ENCODE peak calls at places on chromosome 16, in eight cellular contexts. L is neural progenitor cell, M is WERI-Rb-1, U is coronary artery, F is GM23248, H is HL-60, Y is cardiac fibroblast, G is adipocyte. K is an unnamed sample.

GRCh38 chr16:1960665-1961630 is 1.6 kb downstream of the NDUFB10 start:
- DNase-seq in F (peak), G (peak), L (peak), M (peak), Y (no peak), H (no peak), U (no peak), K (no peak)

GRCh38 chr16:50183316-50183715 is 30.2 kb downstream of the TENT4B start:
- DNase-seq in L (no peak), H (no peak), M (no peak), F (peak), U (no peak), Y (peak), G (peak), K (no peak)

GRCh38 chr16:54927125-54928015 is 3.3 kb upstream of the IRX5 start:
- DNase-seq in Y (no peak), H (no peak), G (peak), F (no peak), L (no peak), M (no peak), U (no peak), K (no peak)

GRCh38 chr16:51408357-51408756 is 257.3 kb upstream of the SALL1 start:
- DNase-seq in G (peak), H (no peak), U (no peak), M (no peak), L (no peak), F (peak), Y (no peak), K (no peak)

GRCh38 chr16:75421820-75422126 is 11.5 kb downstream of the CFDP1 start:
- DNase-seq in L (no peak), H (no peak), G (no peak), Y (no peak), M (no peak), U (no peak), F (no peak), K (no peak)

GRCh38 chr16:87587636-87588035 is 14.7 kb upstream of the JPH3 start:
- DNase-seq in M (no peak), H (no peak), G (no peak), F (no peak), U (no peak), L (no peak), Y (no peak), K (no peak)

GRCh38 chr16:23072084-23072599 is 77.1 kb downstream of the USP31 start:
- DNase-seq in G (no peak), U (no peak), M (no peak), F (peak), L (no peak), H (no peak), Y (peak), K (peak)

GRCh38 chr16:1188781-1189189 is 35.9 kb downstream of the CACNA1H start:
- DNase-seq in H (peak), U (no peak), Y (peak), G (peak), M (no peak), L (peak), F (peak), K (no peak)

GRCh38 chr16:12674096-12674495 is 129.6 kb downstream of the CPPED1 start:
- DNase-seq in L (no peak), F (peak), Y (peak), M (no peak), H (no peak), U (no peak), G (peak), K (no peak)

GRCh38 chr16:30356401-30357084 is 1.4 kb upstream of the CD2BP2 start:
- DNase-seq in L (no peak), Y (no peak), F (peak), H (no peak), U (no peak), G (no peak), M (no peak), K (no peak)

GRCh38 chr16:649646-650045 is 481 bp downstream of the WDR90 start:
- DNase-seq in L (no peak), Y (no peak), H (no peak), F (peak), G (peak), U (no peak), M (no peak), K (no peak)

GRCh38 chr16:89598199-89598598 is 15.2 kb upstream of the DPEP1 start:
- DNase-seq in F (peak), M (peak), G (peak), H (no peak), Y (no peak), L (no peak), U (no peak), K (no peak)

GRCh38 chr16:14416184-14416583 is 213.9 kb downstream of the PARN start:
- DNase-seq in Y (no peak), H (no peak), G (no peak), L (no peak), M (no peak), F (no peak), U (no peak), K (no peak)

GRCh38 chr16:67015317-67015731 is 13.6 kb upstream of the CBFB start:
- DNase-seq in U (peak), M (peak), F (no peak), L (no peak), G (no peak), H (no peak), Y (no peak), K (no peak)

GRCh38 chr16:69443809-69444611 is 19.6 kb downstream of the CYB5B start:
- DNase-seq in Y (peak), H (no peak), M (no peak), L (no peak), U (no peak), F (peak), G (peak), K (no peak)
- H3K4me3 ChIP-seq in Y (no peak), H (no peak), M (no peak), L (no peak), U (peak), F (peak), G (peak), K (no peak)

DNA sequence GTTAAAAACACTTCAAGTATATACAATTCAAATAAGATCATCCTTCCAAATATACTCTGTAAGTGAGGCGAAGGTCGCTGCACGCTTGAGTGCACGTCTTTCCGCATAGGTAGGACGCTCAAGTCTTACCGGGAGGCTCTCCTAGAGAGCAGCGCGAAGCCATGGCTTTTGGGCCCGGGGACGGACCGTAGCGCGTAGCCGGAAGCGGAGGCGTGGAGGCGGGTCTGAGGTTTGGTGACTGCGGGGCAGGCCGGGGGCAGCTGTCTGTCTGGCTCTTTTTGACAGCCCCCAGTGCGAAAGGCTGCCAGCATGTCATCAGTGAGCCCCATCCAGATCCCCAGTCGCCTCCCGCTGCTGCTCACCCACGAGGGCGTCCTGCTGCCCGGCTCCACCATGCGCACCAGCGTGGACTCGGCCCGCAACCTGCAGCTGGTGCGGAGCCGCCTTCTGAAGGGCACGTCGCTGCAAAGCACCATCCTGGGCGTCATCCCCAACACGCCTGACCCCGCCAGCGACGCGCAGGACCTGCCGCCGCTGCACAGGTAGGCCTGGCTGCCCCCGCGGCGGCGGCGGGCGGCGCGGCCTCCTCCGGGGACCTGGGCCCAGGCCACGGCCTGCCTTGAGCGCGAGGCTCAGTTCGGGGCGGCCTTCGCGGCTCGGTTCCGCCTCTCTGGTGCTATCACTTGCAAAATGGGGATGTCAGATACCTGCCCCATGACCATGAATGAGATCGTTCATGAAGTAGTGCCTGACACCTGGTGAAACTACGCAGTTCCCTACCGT is at the start of gene LONP2:
- DNase-seq in L (peak), H (peak), M (peak), G (peak), F (peak), U (peak), Y (peak), K (peak)
- H3K4me3 ChIP-seq in L (peak), H (peak), M (peak), G (peak), F (peak), U (peak), Y (peak), K (peak)

DNA sequence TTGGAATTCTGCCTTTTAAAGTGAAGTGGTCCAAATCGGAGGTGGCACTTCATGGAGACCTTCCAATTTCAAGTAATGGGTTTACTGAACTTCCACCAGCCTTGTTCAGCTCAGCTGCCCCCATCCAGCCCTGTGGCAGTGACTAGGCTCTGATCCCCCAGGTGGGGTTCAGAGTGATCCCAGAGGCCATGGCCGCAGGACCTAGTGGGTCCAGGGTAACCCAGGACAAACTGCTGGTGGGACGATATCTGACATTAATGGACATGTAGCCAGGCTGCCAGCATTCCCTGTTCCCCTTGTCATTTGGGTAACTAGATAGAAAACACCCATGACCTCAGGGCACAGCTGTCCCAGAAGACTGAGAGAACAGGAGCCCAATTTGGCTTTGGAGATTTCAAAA is 209.9 kb downstream of the GSG1L start:
- DNase-seq in M (no peak), Y (no peak), F (no peak), H (no peak), U (no peak), G (no peak), L (no peak), K (no peak)
- H3K4me3 ChIP-seq in M (no peak), Y (no peak), F (no peak), H (no peak), U (no peak), G (no peak), L (no peak), K (no peak)

DNA sequence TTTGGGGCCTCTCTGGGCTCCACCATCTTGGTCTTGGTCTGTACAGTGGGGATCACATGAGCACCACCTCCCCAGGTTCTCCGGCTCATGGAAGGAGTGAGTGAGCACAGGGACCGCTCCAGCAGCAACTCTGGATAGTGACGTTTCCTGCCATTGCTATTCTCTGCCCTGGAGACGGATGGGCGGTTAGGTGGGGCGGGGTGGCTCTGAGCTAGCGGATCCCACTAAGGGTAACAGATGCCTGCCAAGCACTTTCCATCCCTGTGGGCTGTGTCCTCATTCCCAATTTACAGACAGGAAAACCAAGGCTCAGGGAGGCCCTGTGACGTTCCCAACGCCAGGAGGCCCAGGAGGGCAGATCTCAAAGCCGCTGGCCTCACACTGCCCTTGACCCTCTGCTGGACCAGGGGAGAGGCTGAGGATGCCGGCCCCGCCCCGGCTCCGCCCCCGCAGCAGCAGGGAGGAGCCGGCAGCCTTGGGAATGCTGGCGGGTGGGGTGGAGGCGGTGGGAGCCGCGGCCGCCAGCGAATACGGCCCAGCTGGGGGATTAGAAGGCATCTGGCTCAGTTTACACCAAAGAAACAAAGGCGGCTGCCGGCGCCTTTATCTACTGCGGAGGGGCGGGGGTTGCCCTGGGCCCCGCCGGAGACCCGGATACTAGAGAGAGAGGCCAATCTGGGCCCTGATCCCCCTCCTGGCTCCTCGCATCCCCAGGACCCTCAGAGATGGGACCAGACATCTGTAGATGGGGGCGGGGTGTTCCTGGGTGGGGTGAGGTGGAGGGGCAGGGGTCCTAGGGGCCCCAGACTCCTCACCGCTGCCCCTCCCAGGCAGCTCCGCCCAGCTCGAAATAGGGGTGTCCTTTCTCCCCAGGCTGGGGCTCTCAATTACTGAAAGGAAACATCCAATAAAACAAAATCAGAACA is 122.3 kb upstream of the CIBAR2 start:
- DNase-seq in U (no peak), L (peak), F (peak), H (no peak), M (peak), G (peak), Y (peak), K (peak)
- H3K4me3 ChIP-seq in U (peak), L (peak), F (peak), H (no peak), M (no peak), G (peak), Y (peak), K (peak)

GRCh38 chr16:17105239-17105721 is 365.5 kb downstream of the XYLT1 start:
- DNase-seq in U (no peak), H (no peak), Y (no peak), M (no peak), L (peak), F (no peak), G (no peak), K (no peak)

GRCh38 chr16:17107450-17107849 is 363.3 kb downstream of the XYLT1 start:
- DNase-seq in H (no peak), M (no peak), Y (no peak), G (no peak), F (no peak), L (no peak), U (no peak), K (no peak)

GRCh38 chr16:17101646-17102045 is 369.1 kb downstream of the XYLT1 start:
- DNase-seq in M (peak), H (no peak), L (peak), Y (no peak), F (peak), U (no peak), G (no peak), K (no peak)

GRCh38 chr16:17106243-17106791 is 364.4 kb downstream of the XYLT1 start:
- DNase-seq in U (peak), F (no peak), M (no peak), G (no peak), Y (no peak), L (peak), H (no peak), K (no peak)

DNA sequence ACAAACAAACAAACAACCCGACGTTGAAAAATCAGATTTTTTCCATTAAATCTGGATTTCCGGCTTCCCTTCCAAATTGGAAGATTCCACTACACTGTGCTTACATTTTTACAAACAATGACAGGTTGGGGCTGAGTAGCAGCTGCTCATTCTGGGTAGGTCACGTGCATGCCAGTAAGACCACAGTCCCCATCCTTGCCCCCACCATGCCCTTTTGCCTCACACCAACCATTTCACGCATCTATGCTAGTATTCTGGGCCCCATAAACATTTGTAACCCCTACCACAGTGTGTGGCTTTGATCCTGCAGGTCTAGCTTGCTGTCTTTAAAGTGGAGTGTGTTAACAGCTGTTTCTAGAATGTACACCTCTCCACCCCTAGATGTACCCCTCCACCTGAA is 366.1 kb downstream of the XYLT1 start:
- DNase-seq in U (no peak), Y (no peak), L (no peak), F (no peak), G (no peak), H (no peak), M (no peak), K (no peak)
- H3K4me3 ChIP-seq in U (no peak), Y (no peak), L (no peak), F (no peak), G (no peak), H (no peak), M (no peak), K (no peak)

GRCh38 chr16:84821728-84822676 is 2.2 kb downstream of the CRISPLD2 start:
- DNase-seq in Y (peak), L (no peak), G (peak), F (peak), M (no peak), U (no peak), H (no peak), K (no peak)
- H3K4me3 ChIP-seq in Y (peak), L (no peak), G (peak), F (peak), M (no peak), U (peak), H (no peak), K (peak)